ENCODE peak calls at places on chromosomes 1 and 21, in five cellular contexts. R, C, L, N and V are unnamed samples.

GRCh38 chr1:232980336-232980978 is 30.0 kb downstream of the NTPCR start:
- DNase-seq in R (peak), C (no peak), L (no peak), N (peak), V (no peak)

GRCh38 chr1:225746361-225747179 is 31.1 kb upstream of the SRP9 start:
- DNase-seq in R (peak), C (no peak), L (peak), N (peak), V (no peak)

GRCh38 chr1:12450831-12451559 is 167.0 kb downstream of the DHRS3 start:
- DNase-seq in R (no peak), C (no peak), L (no peak), N (no peak), V (no peak)

GRCh38 chr1:41905103-41905675 is 13.5 kb downstream of the HIVEP3 start:
- DNase-seq in R (no peak), C (peak), L (no peak), N (no peak), V (no peak)

GRCh38 chr1:151542710-151543129 is 2.6 kb downstream of the TUFT1 start:
- DNase-seq in R (peak), C (no peak), L (no peak), N (peak), V (no peak)

GRCh38 chr1:181712636-181713238 is 229.4 kb downstream of the CACNA1E start:
- DNase-seq in R (no peak), C (no peak), L (no peak), N (no peak), V (no peak)

GRCh38 chr1:107821340-107821739 is 143.6 kb downstream of the VAV3 start:
- DNase-seq in R (no peak), C (no peak), L (no peak), N (no peak), V (no peak)

GRCh38 chr1:10225573-10225972 is 15.2 kb downstream of the KIF1B start:
- DNase-seq in R (peak), C (no peak), L (no peak), N (peak), V (no peak)

GRCh38 chr1:229643996-229644748 is 18.1 kb downstream of the URB2 start:
- DNase-seq in R (no peak), C (no peak), L (no peak), N (no peak), V (no peak)

GRCh38 chr1:43311521-43311920 is 10.7 kb downstream of the TIE1 start:
- DNase-seq in R (no peak), C (no peak), L (no peak), N (no peak), V (no peak)

GRCh38 chr1:100134872-100135271 is 1.9 kb downstream of the TRMT13 start:
- DNase-seq in R (peak), C (no peak), L (no peak), N (no peak), V (no peak)

GRCh38 chr1:81950037-81950436 is 149.3 kb downstream of the ADGRL2 start:
- DNase-seq in R (no peak), C (peak), L (no peak), N (no peak), V (no peak)

GRCh38 chr1:222167111-222167510 is 380.8 kb downstream of the HHIPL2 start:
- DNase-seq in R (peak), C (peak), L (peak), N (peak), V (peak)

GRCh38 chr1:95039360-95040031 is 33.3 kb downstream of the ALG14 start:
- DNase-seq in R (peak), C (no peak), L (no peak), N (no peak), V (no peak)

GRCh38 chr1:78437393-78437792 is 53.4 kb upstream of the PTGFR start:
- DNase-seq in R (peak), C (no peak), L (no peak), N (no peak), V (no peak)

GRCh38 chr21:42669069-42669468 is 15.6 kb downstream of the PDE9A start:
- DNase-seq in R (no peak), C (no peak), L (no peak), N (peak), V (no peak)

GRCh38 chr1:174858301-174858700 is 141.4 kb upstream of the CACYBP start:
- DNase-seq in R (no peak), C (no peak), L (no peak), N (peak), V (no peak)

GRCh38 chr1:223143760-223144248 is 756 bp upstream of the TLR5 start:
- DNase-seq in R (no peak), C (peak), L (no peak), N (no peak), V (peak)

GRCh38 chr1:9871707-9872425 is 38.2 kb downstream of the CTNNBIP1 start:
- DNase-seq in R (no peak), C (no peak), L (no peak), N (no peak), V (no peak)

GRCh38 chr1:53540604-53541262 is 81.5 kb downstream of the DMRTB1 start:
- DNase-seq in R (no peak), C (no peak), L (no peak), N (no peak), V (no peak)
- H3K4me2 ChIP-seq in R (no peak), C (no peak), L (no peak), N (no peak), V (no peak)

DNA sequence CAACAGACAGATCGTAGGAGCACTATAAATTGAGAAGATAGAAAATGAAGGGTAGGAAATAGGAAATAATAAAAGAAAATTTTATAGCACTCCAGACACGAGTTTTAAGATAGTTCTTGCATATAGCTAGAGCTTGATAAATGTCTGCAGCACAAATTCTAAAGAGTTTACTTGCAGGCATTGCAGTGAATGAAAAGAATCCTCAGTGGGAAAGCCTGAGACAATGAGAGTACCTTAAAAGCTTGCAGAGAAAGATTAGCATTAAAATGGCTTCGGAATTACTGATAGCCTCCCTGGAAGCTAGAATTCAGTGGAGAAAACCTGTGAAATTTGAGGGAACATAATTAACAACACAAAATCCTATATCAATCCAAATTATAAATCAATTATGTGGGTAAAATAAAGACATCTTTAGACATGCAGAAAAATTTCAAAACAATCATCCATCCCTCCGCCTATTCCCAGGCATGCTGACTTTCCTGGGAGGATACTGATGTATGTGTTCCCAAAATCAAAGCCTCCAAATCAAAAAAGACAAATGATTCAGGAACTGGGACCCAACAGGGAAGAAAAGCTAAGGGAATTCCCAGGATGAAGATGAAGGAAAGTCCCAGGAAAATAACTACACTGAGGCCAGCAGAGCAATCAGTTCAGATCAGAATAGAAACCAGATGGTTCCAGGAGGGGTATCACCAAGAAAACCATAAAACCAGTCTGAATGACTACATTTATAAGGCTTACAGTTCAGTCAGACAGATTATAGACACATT is 305.9 kb upstream of the USP25 start:
- DNase-seq in R (no peak), C (no peak), L (no peak), N (no peak), V (no peak)
- H3K4me2 ChIP-seq in R (no peak), C (no peak), L (no peak), N (no peak), V (no peak)

GRCh38 chr1:204885790-204886189 is 15.1 kb downstream of the NFASC start:
- DNase-seq in R (no peak), C (no peak), L (no peak), N (peak), V (no peak)
- H3K4me2 ChIP-seq in R (no peak), C (no peak), L (no peak), N (peak), V (no peak)

GRCh38 chr1:209411491-209411929 is 172.0 kb upstream of the CAMK1G start:
- DNase-seq in R (peak), C (no peak), L (no peak), N (peak), V (no peak)
- H3K4me2 ChIP-seq in R (no peak), C (no peak), L (no peak), N (peak), V (no peak)

DNA sequence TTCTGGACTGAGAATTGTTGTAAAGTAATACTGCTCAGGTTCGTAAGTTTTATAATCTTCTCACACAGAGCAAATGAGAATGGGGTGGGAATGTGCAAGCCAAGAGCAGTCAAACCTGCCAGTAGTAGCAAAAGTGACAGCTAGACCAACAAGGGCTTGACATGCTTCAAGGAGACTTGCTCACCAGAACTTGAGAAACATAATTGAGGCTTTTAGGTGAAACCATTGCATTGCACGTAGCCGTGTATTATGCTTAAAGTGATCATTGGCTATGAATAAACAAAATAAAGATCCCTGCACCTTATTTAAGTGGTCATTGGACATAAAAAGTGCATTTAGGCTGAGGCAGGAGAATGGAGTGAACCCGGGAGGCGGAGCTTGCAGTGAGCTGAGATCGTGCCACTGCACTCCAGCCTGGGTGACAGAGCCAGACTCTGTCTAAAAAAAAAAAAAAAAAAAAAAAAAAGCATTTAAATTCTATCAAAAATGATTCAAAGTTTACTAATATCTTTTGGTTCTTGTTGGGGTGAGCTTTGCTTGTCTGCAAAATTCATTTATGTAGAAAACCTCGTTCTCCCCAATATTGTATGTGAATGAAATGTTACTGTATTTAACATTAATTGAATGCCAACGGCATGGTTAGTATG is 11.8 kb upstream of the CCT8 start:
- DNase-seq in R (no peak), C (no peak), L (no peak), N (no peak), V (no peak)
- H3K4me2 ChIP-seq in R (no peak), C (no peak), L (no peak), N (no peak), V (no peak)

GRCh38 chr1:197995408-197996258 is 78.5 kb downstream of the LHX9 start:
- DNase-seq in R (no peak), C (no peak), L (no peak), N (no peak), V (no peak)
- H3K4me2 ChIP-seq in R (no peak), C (no peak), L (no peak), N (no peak), V (no peak)

GRCh38 chr1:39269349-39269748 is 64.9 kb downstream of the MACF1 start:
- DNase-seq in R (no peak), C (no peak), L (no peak), N (no peak), V (no peak)
- H3K4me2 ChIP-seq in R (peak), C (no peak), L (no peak), N (peak), V (peak)

DNA sequence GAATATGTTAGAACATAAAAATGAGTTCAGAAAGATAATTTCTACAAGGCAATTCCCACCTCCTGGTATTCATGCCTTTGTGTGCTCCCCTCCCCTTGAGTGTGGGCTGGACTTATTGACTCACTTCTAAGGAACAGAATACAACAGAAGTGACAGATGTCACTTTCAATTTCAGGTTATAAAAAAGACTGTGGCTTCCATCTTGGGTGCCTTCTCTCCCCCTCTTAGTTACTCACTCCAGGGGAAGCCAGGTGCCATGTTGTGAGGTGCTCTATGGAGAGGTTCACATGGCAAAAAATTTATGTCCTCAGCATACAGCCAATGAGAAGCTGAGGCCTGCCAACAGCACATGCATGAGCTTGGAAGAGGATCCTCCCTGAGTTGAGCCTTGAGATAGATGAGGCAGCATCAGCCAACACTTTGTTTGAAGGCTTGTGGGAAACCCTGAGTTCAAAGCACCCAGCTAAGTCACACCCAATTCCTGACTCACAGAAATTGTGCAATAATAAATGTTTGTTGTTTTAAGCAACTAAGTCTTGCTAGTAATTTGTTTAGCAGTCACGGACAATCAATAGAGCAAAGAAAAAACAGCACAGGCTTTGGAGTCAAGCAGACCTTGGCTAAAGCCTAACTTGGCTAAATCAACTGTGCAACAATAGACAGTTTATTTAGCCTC is 73.5 kb upstream of the NGF start:
- DNase-seq in R (peak), C (no peak), L (no peak), N (peak), V (no peak)
- H3K4me2 ChIP-seq in R (no peak), C (no peak), L (no peak), N (no peak), V (no peak)

GRCh38 chr1:63321061-63321787 is 1.1 kb upstream of the FOXD3 start:
- DNase-seq in R (no peak), C (no peak), L (peak), N (no peak), V (no peak)
- H3K4me2 ChIP-seq in R (no peak), C (no peak), L (no peak), N (no peak), V (peak)